ENCODE peak calls at places on chromosomes 2 and 18, in eight cellular contexts. One of them, this sample, is unnamed.

GRCh38 chr2:121944072-121944829 is 188.8 kb downstream of the TSN start:
- DNase-seq in A549: peak; percentile 36
- DNase-seq in H4: peak; percentile 65
- DNase-seq in mucosa of gallbladder: no peak
- DNase-seq in HCT116: no peak
- DNase-seq in activated CD4-positive, alpha-beta T cell treated with anti-CD3 and anti-CD28 coated beads, Interleukin-2, amount 50 U/mL, for 48 hours: no peak
- DNase-seq in T1000: peak; percentile 54
- DNase-seq in tibial nerve: peak; percentile 18
- DNase-seq in this sample: no peak

GRCh38 chr2:1681017-1681318 is 63.3 kb downstream of the PXDN start:
- DNase-seq in A549: no peak
- DNase-seq in H4: no peak
- DNase-seq in mucosa of gallbladder: no peak
- DNase-seq in HCT116: no peak
- DNase-seq in activated CD4-positive, alpha-beta T cell treated with anti-CD3 and anti-CD28 coated beads, Interleukin-2, amount 50 U/mL, for 48 hours: no peak
- DNase-seq in T1000: no peak
- DNase-seq in tibial nerve: no peak
- DNase-seq in this sample: no peak

GRCh38 chr2:221289389-221289788 is 282.7 kb downstream of the EPHA4 start:
- DNase-seq in A549: no peak
- DNase-seq in H4: no peak
- DNase-seq in mucosa of gallbladder: no peak
- DNase-seq in HCT116: no peak
- DNase-seq in activated CD4-positive, alpha-beta T cell treated with anti-CD3 and anti-CD28 coated beads, Interleukin-2, amount 50 U/mL, for 48 hours: no peak
- DNase-seq in T1000: no peak
- DNase-seq in tibial nerve: no peak
- DNase-seq in this sample: no peak

GRCh38 chr2:423479-423878 is 135.6 kb upstream of the ALKAL2 start:
- DNase-seq in A549: no peak
- DNase-seq in H4: no peak
- DNase-seq in mucosa of gallbladder: no peak
- DNase-seq in HCT116: no peak
- DNase-seq in activated CD4-positive, alpha-beta T cell treated with anti-CD3 and anti-CD28 coated beads, Interleukin-2, amount 50 U/mL, for 48 hours: no peak
- DNase-seq in T1000: no peak
- DNase-seq in tibial nerve: no peak
- DNase-seq in this sample: no peak

GRCh38 chr18:24378598-24378997 is 19.0 kb downstream of the OSBPL1A start:
- DNase-seq in A549: no peak
- DNase-seq in H4: no peak
- DNase-seq in mucosa of gallbladder: no peak
- DNase-seq in HCT116: no peak
- DNase-seq in activated CD4-positive, alpha-beta T cell treated with anti-CD3 and anti-CD28 coated beads, Interleukin-2, amount 50 U/mL, for 48 hours: no peak
- DNase-seq in T1000: no peak
- DNase-seq in tibial nerve: no peak
- DNase-seq in this sample: no peak

GRCh38 chr18:77547757-77548156 is 298.1 kb downstream of the GALR1 start:
- DNase-seq in A549: no peak
- DNase-seq in H4: no peak
- DNase-seq in mucosa of gallbladder: no peak
- DNase-seq in HCT116: no peak
- DNase-seq in activated CD4-positive, alpha-beta T cell treated with anti-CD3 and anti-CD28 coated beads, Interleukin-2, amount 50 U/mL, for 48 hours: no peak
- DNase-seq in T1000: no peak
- DNase-seq in tibial nerve: no peak
- DNase-seq in this sample: no peak

GRCh38 chr2:209476367-209477191 is 52.7 kb downstream of the MAP2 start:
- DNase-seq in A549: peak; percentile 25
- DNase-seq in H4: peak; percentile 73
- DNase-seq in mucosa of gallbladder: no peak
- DNase-seq in HCT116: no peak
- DNase-seq in activated CD4-positive, alpha-beta T cell treated with anti-CD3 and anti-CD28 coated beads, Interleukin-2, amount 50 U/mL, for 48 hours: no peak
- DNase-seq in T1000: no peak
- DNase-seq in tibial nerve: no peak
- DNase-seq in this sample: no peak

GRCh38 chr2:25981596-25982272 is 563 bp downstream of the KIF3C start:
- DNase-seq in A549: no peak
- DNase-seq in H4: no peak
- DNase-seq in mucosa of gallbladder: no peak
- DNase-seq in HCT116: no peak
- DNase-seq in activated CD4-positive, alpha-beta T cell treated with anti-CD3 and anti-CD28 coated beads, Interleukin-2, amount 50 U/mL, for 48 hours: no peak
- DNase-seq in T1000: no peak
- DNase-seq in tibial nerve: no peak
- DNase-seq in this sample: no peak

GRCh38 chr2:162710282-162710891 is 128.2 kb downstream of the KCNH7 start:
- DNase-seq in A549: peak; percentile 3
- DNase-seq in H4: peak; percentile 13
- DNase-seq in mucosa of gallbladder: peak; percentile 47
- DNase-seq in HCT116: no peak
- DNase-seq in activated CD4-positive, alpha-beta T cell treated with anti-CD3 and anti-CD28 coated beads, Interleukin-2, amount 50 U/mL, for 48 hours: no peak
- DNase-seq in T1000: no peak
- DNase-seq in tibial nerve: no peak
- DNase-seq in this sample: no peak

GRCh38 chr2:182047544-182047943 is 61.9 kb downstream of the PPP1R1C start:
- DNase-seq in A549: no peak
- DNase-seq in H4: no peak
- DNase-seq in mucosa of gallbladder: no peak
- DNase-seq in HCT116: no peak
- DNase-seq in activated CD4-positive, alpha-beta T cell treated with anti-CD3 and anti-CD28 coated beads, Interleukin-2, amount 50 U/mL, for 48 hours: no peak
- DNase-seq in T1000: no peak
- DNase-seq in tibial nerve: no peak
- DNase-seq in this sample: no peak

GRCh38 chr2:7567646-7568045 is 650.4 kb downstream of the RNF144A start:
- DNase-seq in A549: no peak
- DNase-seq in H4: no peak
- DNase-seq in mucosa of gallbladder: peak; percentile 14
- DNase-seq in HCT116: no peak
- DNase-seq in activated CD4-positive, alpha-beta T cell treated with anti-CD3 and anti-CD28 coated beads, Interleukin-2, amount 50 U/mL, for 48 hours: peak; percentile 62
- DNase-seq in T1000: no peak
- DNase-seq in tibial nerve: no peak
- DNase-seq in this sample: no peak

GRCh38 chr18:77042583-77042982 is 90.0 kb downstream of the MBP start:
- DNase-seq in A549: no peak
- DNase-seq in H4: no peak
- DNase-seq in mucosa of gallbladder: no peak
- DNase-seq in HCT116: no peak
- DNase-seq in activated CD4-positive, alpha-beta T cell treated with anti-CD3 and anti-CD28 coated beads, Interleukin-2, amount 50 U/mL, for 48 hours: no peak
- DNase-seq in T1000: no peak
- DNase-seq in tibial nerve: no peak
- DNase-seq in this sample: no peak

GRCh38 chr2:215680605-215681598 is 245.0 kb upstream of the FN1 start:
- DNase-seq in A549: peak; percentile 66
- DNase-seq in H4: peak; percentile 88
- DNase-seq in mucosa of gallbladder: no peak
- DNase-seq in HCT116: no peak
- DNase-seq in activated CD4-positive, alpha-beta T cell treated with anti-CD3 and anti-CD28 coated beads, Interleukin-2, amount 50 U/mL, for 48 hours: peak; percentile 29
- DNase-seq in T1000: no peak
- DNase-seq in tibial nerve: peak; percentile 47
- DNase-seq in this sample: no peak

GRCh38 chr2:807300-807699 is 130.1 kb upstream of the TMEM18 start:
- DNase-seq in A549: no peak
- DNase-seq in H4: no peak
- DNase-seq in mucosa of gallbladder: no peak
- DNase-seq in HCT116: no peak
- DNase-seq in activated CD4-positive, alpha-beta T cell treated with anti-CD3 and anti-CD28 coated beads, Interleukin-2, amount 50 U/mL, for 48 hours: no peak
- DNase-seq in T1000: no peak
- DNase-seq in tibial nerve: no peak
- DNase-seq in this sample: peak; percentile 49

GRCh38 chr18:8795586-8795985 is 90.2 kb downstream of the MTCL1 start:
- DNase-seq in A549: no peak
- DNase-seq in H4: no peak
- DNase-seq in mucosa of gallbladder: no peak
- DNase-seq in HCT116: no peak
- DNase-seq in activated CD4-positive, alpha-beta T cell treated with anti-CD3 and anti-CD28 coated beads, Interleukin-2, amount 50 U/mL, for 48 hours: no peak
- DNase-seq in T1000: no peak
- DNase-seq in tibial nerve: no peak
- DNase-seq in this sample: no peak

GRCh38 chr18:41967680-41968079 is 12.6 kb downstream of the PIK3C3 start:
- DNase-seq in A549: no peak
- DNase-seq in H4: no peak
- DNase-seq in mucosa of gallbladder: no peak
- DNase-seq in HCT116: no peak
- DNase-seq in activated CD4-positive, alpha-beta T cell treated with anti-CD3 and anti-CD28 coated beads, Interleukin-2, amount 50 U/mL, for 48 hours: no peak
- DNase-seq in T1000: no peak
- DNase-seq in tibial nerve: no peak
- DNase-seq in this sample: no peak

GRCh38 chr2:60042023-60042422 is 511.4 kb downstream of the BCL11A start:
- DNase-seq in A549: no peak
- DNase-seq in H4: no peak
- DNase-seq in mucosa of gallbladder: no peak
- DNase-seq in HCT116: no peak
- DNase-seq in activated CD4-positive, alpha-beta T cell treated with anti-CD3 and anti-CD28 coated beads, Interleukin-2, amount 50 U/mL, for 48 hours: no peak
- DNase-seq in T1000: no peak
- DNase-seq in tibial nerve: no peak
- DNase-seq in this sample: no peak

GRCh38 chr2:227703280-227703732 is 14.5 kb downstream of the SLC19A3 start:
- DNase-seq in A549: peak; percentile 33
- DNase-seq in H4: peak; percentile 53
- DNase-seq in mucosa of gallbladder: peak; percentile 58
- DNase-seq in HCT116: no peak
- DNase-seq in activated CD4-positive, alpha-beta T cell treated with anti-CD3 and anti-CD28 coated beads, Interleukin-2, amount 50 U/mL, for 48 hours: no peak
- DNase-seq in T1000: no peak
- DNase-seq in tibial nerve: no peak
- DNase-seq in this sample: no peak

GRCh38 chr2:234544659-234545611 is 48.1 kb upstream of the ARL4C start:
- DNase-seq in A549: peak; percentile 78
- DNase-seq in H4: peak; percentile 47
- DNase-seq in mucosa of gallbladder: peak; percentile 51
- DNase-seq in HCT116: peak; percentile 38
- DNase-seq in activated CD4-positive, alpha-beta T cell treated with anti-CD3 and anti-CD28 coated beads, Interleukin-2, amount 50 U/mL, for 48 hours: peak; percentile 81
- DNase-seq in T1000: peak; percentile 59
- DNase-seq in tibial nerve: peak; percentile 63
- DNase-seq in this sample: peak; percentile 64

GRCh38 chr2:130185896-130186295 is 3.8 kb downstream of the MZT2B start:
- DNase-seq in A549: no peak
- DNase-seq in H4: no peak
- DNase-seq in mucosa of gallbladder: no peak
- DNase-seq in HCT116: no peak
- DNase-seq in activated CD4-positive, alpha-beta T cell treated with anti-CD3 and anti-CD28 coated beads, Interleukin-2, amount 50 U/mL, for 48 hours: no peak
- DNase-seq in T1000: no peak
- DNase-seq in tibial nerve: no peak
- DNase-seq in this sample: no peak

GRCh38 chr2:203909946-203910476 is 26.6 kb upstream of the ICOS start:
- DNase-seq in A549: no peak
- DNase-seq in H4: no peak
- DNase-seq in mucosa of gallbladder: no peak
- DNase-seq in HCT116: no peak
- DNase-seq in activated CD4-positive, alpha-beta T cell treated with anti-CD3 and anti-CD28 coated beads, Interleukin-2, amount 50 U/mL, for 48 hours: no peak
- DNase-seq in T1000: no peak
- DNase-seq in tibial nerve: no peak
- DNase-seq in this sample: no peak

GRCh38 chr2:173353556-173353955 is 1.1 kb upstream of the CDCA7 start:
- DNase-seq in A549: no peak
- DNase-seq in H4: no peak
- DNase-seq in mucosa of gallbladder: no peak
- DNase-seq in HCT116: no peak
- DNase-seq in activated CD4-positive, alpha-beta T cell treated with anti-CD3 and anti-CD28 coated beads, Interleukin-2, amount 50 U/mL, for 48 hours: no peak
- DNase-seq in T1000: no peak
- DNase-seq in tibial nerve: no peak
- DNase-seq in this sample: no peak

GRCh38 chr2:85748948-85749875 is 4.6 kb upstream of the ATOH8 start:
- DNase-seq in A549: no peak
- DNase-seq in H4: no peak
- DNase-seq in mucosa of gallbladder: no peak
- DNase-seq in HCT116: no peak
- DNase-seq in activated CD4-positive, alpha-beta T cell treated with anti-CD3 and anti-CD28 coated beads, Interleukin-2, amount 50 U/mL, for 48 hours: no peak
- DNase-seq in T1000: no peak
- DNase-seq in tibial nerve: no peak
- DNase-seq in this sample: no peak

GRCh38 chr2:196849895-196850294 is 40.7 kb upstream of the C2orf66 start:
- DNase-seq in A549: peak; percentile 58
- DNase-seq in H4: peak; percentile 32
- DNase-seq in mucosa of gallbladder: no peak
- DNase-seq in HCT116: no peak
- DNase-seq in activated CD4-positive, alpha-beta T cell treated with anti-CD3 and anti-CD28 coated beads, Interleukin-2, amount 50 U/mL, for 48 hours: no peak
- DNase-seq in T1000: no peak
- DNase-seq in tibial nerve: no peak
- DNase-seq in this sample: peak; percentile 8

GRCh38 chr2:19369341-19369955 is 11.0 kb upstream of the OSR1 start:
- DNase-seq in A549: peak; percentile 58
- DNase-seq in H4: peak; percentile 24
- DNase-seq in mucosa of gallbladder: no peak
- DNase-seq in HCT116: peak; percentile 12
- DNase-seq in activated CD4-positive, alpha-beta T cell treated with anti-CD3 and anti-CD28 coated beads, Interleukin-2, amount 50 U/mL, for 48 hours: no peak
- DNase-seq in T1000: no peak
- DNase-seq in tibial nerve: no peak
- DNase-seq in this sample: no peak

GRCh38 chr2:239552213-239552926 is 151.6 kb upstream of the HDAC4 start:
- DNase-seq in A549: no peak
- DNase-seq in H4: no peak
- DNase-seq in mucosa of gallbladder: no peak
- DNase-seq in HCT116: no peak
- DNase-seq in activated CD4-positive, alpha-beta T cell treated with anti-CD3 and anti-CD28 coated beads, Interleukin-2, amount 50 U/mL, for 48 hours: no peak
- DNase-seq in T1000: no peak
- DNase-seq in tibial nerve: no peak
- DNase-seq in this sample: no peak

GRCh38 chr2:143734507-143734906 is 605.3 kb downstream of the ARHGAP15 start:
- DNase-seq in A549: no peak
- DNase-seq in H4: no peak
- DNase-seq in mucosa of gallbladder: no peak
- DNase-seq in HCT116: no peak
- DNase-seq in activated CD4-positive, alpha-beta T cell treated with anti-CD3 and anti-CD28 coated beads, Interleukin-2, amount 50 U/mL, for 48 hours: no peak
- DNase-seq in T1000: no peak
- DNase-seq in tibial nerve: no peak
- DNase-seq in this sample: no peak

GRCh38 chr2:241636182-241636982 is 576 bp downstream of the THAP4 start:
- DNase-seq in A549: peak; percentile 52
- DNase-seq in H4: no peak
- DNase-seq in mucosa of gallbladder: peak; percentile 59
- DNase-seq in HCT116: no peak
- DNase-seq in activated CD4-positive, alpha-beta T cell treated with anti-CD3 and anti-CD28 coated beads, Interleukin-2, amount 50 U/mL, for 48 hours: peak; percentile 48
- DNase-seq in T1000: no peak
- DNase-seq in tibial nerve: no peak
- DNase-seq in this sample: peak; percentile 42

GRCh38 chr2:76958749-76959148 is 563.4 kb downstream of the LRRTM4 start:
- DNase-seq in A549: no peak
- DNase-seq in H4: no peak
- DNase-seq in mucosa of gallbladder: no peak
- DNase-seq in HCT116: no peak
- DNase-seq in activated CD4-positive, alpha-beta T cell treated with anti-CD3 and anti-CD28 coated beads, Interleukin-2, amount 50 U/mL, for 48 hours: no peak
- DNase-seq in T1000: no peak
- DNase-seq in tibial nerve: no peak
- DNase-seq in this sample: no peak

GRCh38 chr2:159982270-159982669 is 80.1 kb downstream of the PLA2R1 start:
- DNase-seq in A549: peak; percentile 26
- DNase-seq in H4: peak; percentile 75
- DNase-seq in mucosa of gallbladder: no peak
- DNase-seq in HCT116: no peak
- DNase-seq in activated CD4-positive, alpha-beta T cell treated with anti-CD3 and anti-CD28 coated beads, Interleukin-2, amount 50 U/mL, for 48 hours: no peak
- DNase-seq in T1000: peak; percentile 10
- DNase-seq in tibial nerve: peak; percentile 49
- DNase-seq in this sample: no peak

GRCh38 chr2:68714866-68715265 is 19.7 kb upstream of the ARHGAP25 start:
- DNase-seq in A549: no peak
- DNase-seq in H4: no peak
- DNase-seq in mucosa of gallbladder: peak; percentile 54
- DNase-seq in HCT116: no peak
- DNase-seq in activated CD4-positive, alpha-beta T cell treated with anti-CD3 and anti-CD28 coated beads, Interleukin-2, amount 50 U/mL, for 48 hours: peak; percentile 67
- DNase-seq in T1000: no peak
- DNase-seq in tibial nerve: peak; percentile 43
- DNase-seq in this sample: no peak

GRCh38 chr2:230680463-230681195 is 32.0 kb upstream of the CAB39 start:
- DNase-seq in A549: no peak
- DNase-seq in H4: no peak
- DNase-seq in mucosa of gallbladder: no peak
- DNase-seq in HCT116: no peak
- DNase-seq in activated CD4-positive, alpha-beta T cell treated with anti-CD3 and anti-CD28 coated beads, Interleukin-2, amount 50 U/mL, for 48 hours: peak; percentile 38
- DNase-seq in T1000: peak; percentile 69
- DNase-seq in tibial nerve: no peak
- DNase-seq in this sample: no peak

GRCh38 chr2:222862915-222863544 is 2.2 kb downstream of the ACSL3 start:
- DNase-seq in A549: no peak
- DNase-seq in H4: no peak
- DNase-seq in mucosa of gallbladder: no peak
- DNase-seq in HCT116: no peak
- DNase-seq in activated CD4-positive, alpha-beta T cell treated with anti-CD3 and anti-CD28 coated beads, Interleukin-2, amount 50 U/mL, for 48 hours: no peak
- DNase-seq in T1000: no peak
- DNase-seq in tibial nerve: no peak
- DNase-seq in this sample: no peak

GRCh38 chr18:33135951-33136660 is 304.4 kb downstream of the CCDC178 start:
- DNase-seq in A549: no peak
- DNase-seq in H4: no peak
- DNase-seq in mucosa of gallbladder: no peak
- DNase-seq in HCT116: no peak
- DNase-seq in activated CD4-positive, alpha-beta T cell treated with anti-CD3 and anti-CD28 coated beads, Interleukin-2, amount 50 U/mL, for 48 hours: no peak
- DNase-seq in T1000: no peak
- DNase-seq in tibial nerve: no peak
- DNase-seq in this sample: no peak